ENCODE peak calls at places on chromosomes 4 and X, in five cellular contexts. C is ascending aorta, J is A673, L is cardiac muscle cell, D is ovary. V is an unnamed sample.

GRCh38 chrX:51891821-51892551 is 1.4 kb upstream of the MAGED1 start:
- DNase-seq in L (no peak), D (no peak), C (no peak), J (peak; percentile 64), V (peak; percentile 7)

GRCh38 chr4:69095301-69095731 is 958 bp upstream of the UGT2B7 start:
- DNase-seq in D (no peak), J (peak; percentile 29), C (no peak), L (no peak), V (no peak)

GRCh38 chrX:118156953-118157608 is 40.5 kb upstream of the KLHL13 start:
- DNase-seq in C (no peak), L (peak; percentile 37), J (no peak), D (no peak), V (no peak)

GRCh38 chr4:155392486-155393184 is 15.9 kb upstream of the MAP9 start:
- DNase-seq in L (no peak), C (no peak), J (peak; percentile 68), D (no peak), V (peak; percentile 3)

GRCh38 chr4:15253346-15253745 is 174.5 kb upstream of the C1QTNF7 start:
- DNase-seq in C (no peak), D (no peak), L (no peak), J (no peak), V (no peak)

GRCh38 chr4:82050806-82051205 is 323.0 kb downstream of the HNRNPD start:
- DNase-seq in C (no peak), D (no peak), J (no peak), L (no peak), V (no peak)

GRCh38 chr4:115187136-115187535 is 73.7 kb upstream of the NDST4 start:
- DNase-seq in C (no peak), D (no peak), J (no peak), L (no peak), V (no peak)

GRCh38 chr4:165684177-165684870 is 188.7 kb upstream of the TLL1 start:
- DNase-seq in D (no peak), L (no peak), C (no peak), J (no peak), V (peak; percentile 54)

GRCh38 chr4:108425988-108426387 is 194.4 kb upstream of the RPL34 start:
- DNase-seq in D (no peak), C (no peak), L (no peak), J (no peak), V (no peak)

GRCh38 chr4:146192060-146192459 is 16.5 kb downstream of the LSM6 start:
- DNase-seq in D (no peak), J (peak; percentile 4), L (no peak), C (no peak), V (no peak)

GRCh38 chrX:17689971-17690409 is 47.3 kb upstream of the SCML1 start:
- DNase-seq in J (peak; percentile 71), D (peak; percentile 23), L (peak; percentile 82), C (no peak), V (peak; percentile 60)

GRCh38 chr4:186820371-186820990 is 96.8 kb upstream of the FAT1 start:
- DNase-seq in J (peak; percentile 98), D (no peak), L (peak; percentile 49), C (no peak), V (peak; percentile 82)

GRCh38 chr4:39285853-39286252 is 80.3 kb downstream of the RFC1 start:
- DNase-seq in J (no peak), L (no peak), C (no peak), D (no peak), V (no peak)

GRCh38 chrX:67583171-67583570 is 39.4 kb downstream of the AR start:
- DNase-seq in C (no peak), L (no peak), D (no peak), J (no peak), V (no peak)

GRCh38 chr4:158805628-158806471 is 37.0 kb downstream of the FNIP2 start:
- DNase-seq in L (peak; percentile 86), D (no peak), C (no peak), J (no peak), V (no peak)

GRCh38 chr4:24093446-24093845 is 203.6 kb upstream of the PPARGC1A start:
- DNase-seq in D (no peak), J (no peak), L (no peak), C (no peak), V (no peak)

GRCh38 chrX:6707497-6707896 is 172.6 kb upstream of the VCX3A start:
- DNase-seq in D (no peak), J (no peak), C (no peak), L (no peak), V (no peak)

GRCh38 chrX:39815621-39816020 is 282.1 kb downstream of the BCOR start:
- DNase-seq in J (peak; percentile 56), L (no peak), D (no peak), C (no peak), V (peak; percentile 52)

GRCh38 chrX:8273451-8273894 is 102.4 kb upstream of the VCX2 start:
- DNase-seq in D (no peak), C (no peak), L (no peak), J (no peak), V (no peak)

GRCh38 chrX:78754917-78755316 is 7.4 kb downstream of the LPAR4 start:
- DNase-seq in C (no peak), D (no peak), J (no peak), L (no peak), V (no peak)

GRCh38 chr4:163331629-163332360 is 601 bp downstream of the NPY1R start:
- DNase-seq in J (peak; percentile 50), D (peak; percentile 16), L (peak; percentile 57), C (no peak), V (no peak)
- H3K4me3 ChIP-seq in J (peak overlapping the region; percentile 75), D (peak overlapping the region; percentile 47), L (peak overlapping the region; percentile 71), C (peak overlapping the region; percentile 74), V (no peak overlapping the region)

GRCh38 chrX:112056886-112057285 is 25.7 kb downstream of the TRPC5 start:
- DNase-seq in C (no peak), L (no peak), D (no peak), J (no peak), V (no peak)

GRCh38 chrX:112048707-112049106 is 33.9 kb downstream of the TRPC5 start:
- DNase-seq in J (no peak), L (no peak), D (no peak), C (no peak), V (peak; percentile 8)

GRCh38 chrX:112058255-112058654 is 24.3 kb downstream of the TRPC5 start:
- DNase-seq in L (peak; percentile 2), J (no peak), C (no peak), D (no peak), V (peak; percentile 22)

GRCh38 chrX:112051546-112051945 is 31.0 kb downstream of the TRPC5 start:
- DNase-seq in C (no peak), J (no peak), L (no peak), D (no peak), V (no peak)

DNA sequence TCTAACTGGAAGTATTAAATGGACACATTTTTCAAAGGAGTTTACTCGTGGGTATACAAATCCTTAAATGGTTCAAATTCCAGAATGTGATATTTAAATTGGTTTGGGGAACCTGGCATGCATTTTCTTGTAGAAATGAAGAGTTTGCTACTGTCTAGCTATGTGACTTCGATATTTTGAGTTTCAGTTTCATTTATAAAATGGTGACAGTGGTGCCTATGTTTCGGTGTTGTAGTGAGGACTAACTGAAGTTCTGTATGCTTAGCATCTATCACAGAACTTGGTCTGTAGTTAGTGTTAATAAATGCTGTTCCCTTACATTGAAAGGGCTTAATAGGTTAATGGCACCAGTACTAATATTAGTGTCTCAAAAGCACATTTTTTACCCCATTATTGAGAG is 29.4 kb downstream of the TRPC5 start:
- DNase-seq in D (no peak), J (no peak), C (no peak), L (no peak), V (no peak)
- H3K4me3 ChIP-seq in D (no peak overlapping the region), J (no peak overlapping the region), C (no peak overlapping the region), L (no peak overlapping the region), V (no peak overlapping the region)

GRCh38 chr4:125390126-125390525 is 75.4 kb downstream of the FAT4 start:
- DNase-seq in D (no peak), C (no peak), L (no peak), J (no peak), V (peak; percentile 36)
- H3K4me3 ChIP-seq in D (no peak overlapping the region), C (no peak overlapping the region), L (no peak overlapping the region), J (no peak overlapping the region), V (peak overlapping the region; percentile 8)

DNA sequence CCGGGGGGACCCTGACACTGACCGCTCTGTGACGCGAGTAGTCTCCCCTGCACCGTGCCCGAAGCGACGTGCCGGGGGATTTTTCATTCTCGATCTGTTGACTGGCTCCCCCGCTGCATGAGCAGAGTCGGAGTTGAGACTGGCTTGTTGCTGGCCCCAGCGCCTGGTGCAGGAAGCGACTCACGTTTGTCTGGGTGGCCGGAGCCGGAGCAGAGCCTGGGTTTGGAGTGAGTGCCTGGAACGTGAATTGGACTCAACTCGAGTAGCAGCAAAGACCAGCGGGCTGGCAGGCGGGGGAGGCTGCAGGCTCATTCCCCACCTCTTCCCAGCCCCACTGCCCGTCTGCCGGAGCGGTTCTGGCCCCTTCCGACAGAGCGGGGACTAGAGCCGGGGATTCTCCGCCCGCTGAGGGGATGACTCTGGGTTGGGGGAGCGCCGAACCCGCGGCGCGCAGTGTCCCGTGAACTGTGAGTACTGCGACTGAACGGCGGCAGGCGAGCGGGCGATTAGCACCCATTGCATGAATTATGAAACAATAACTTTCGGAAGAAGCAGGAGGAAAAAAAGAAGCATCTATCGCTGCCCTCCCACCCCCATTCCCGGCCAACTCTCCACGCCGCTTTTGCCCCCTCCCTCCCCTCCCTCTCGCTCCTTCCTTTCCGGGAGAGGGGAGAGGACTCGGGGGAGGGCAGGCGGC is 635 bp downstream of the PCDH7 start:
- DNase-seq in J (peak; percentile 68), D (peak; percentile 24), C (no peak), L (peak; percentile 74), V (peak; percentile 80)
- H3K4me3 ChIP-seq in J (peak overlapping the region; percentile 93), D (peak overlapping the region; percentile 57), C (peak overlapping the region; percentile 57), L (peak overlapping the region; percentile 92), V (peak overlapping the region; percentile 82)

DNA sequence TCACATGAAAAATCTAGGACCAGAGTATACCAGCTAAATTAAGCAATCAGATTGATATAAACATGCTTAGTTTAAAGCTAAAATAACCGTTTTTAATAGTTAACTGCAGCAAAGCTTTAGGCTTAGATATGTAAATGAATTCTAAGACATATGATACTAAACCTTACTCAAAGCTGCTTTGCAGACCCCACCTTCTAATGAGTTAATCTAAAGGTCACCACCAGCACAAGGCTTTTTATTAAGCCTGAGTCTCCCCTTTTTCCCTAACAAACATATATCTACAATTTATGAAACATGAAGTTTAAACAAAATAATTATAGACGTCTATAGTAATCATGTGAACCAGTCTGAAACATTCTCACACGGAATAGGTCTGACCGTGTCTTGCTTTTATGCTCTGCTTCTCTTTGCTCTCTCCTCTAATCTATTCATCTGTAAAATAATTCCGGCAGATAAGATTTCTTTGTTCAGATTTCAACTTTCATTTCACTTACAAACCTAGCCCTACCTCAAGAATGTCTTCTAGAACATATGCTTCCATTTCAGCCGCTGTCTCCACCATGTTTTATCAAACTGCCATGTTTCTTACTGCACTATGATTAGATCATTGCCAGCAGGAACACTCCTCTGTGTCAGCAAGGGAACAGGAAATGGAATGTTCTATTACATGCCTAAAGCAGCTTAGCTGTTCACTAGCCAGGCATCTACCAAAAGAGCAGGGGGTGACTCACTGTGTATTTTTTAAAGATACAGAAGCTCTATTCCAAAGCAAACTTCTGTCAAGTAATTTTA is 35.9 kb downstream of the ANKRD17 start:
- DNase-seq in D (peak; percentile 32), J (peak; percentile 86), C (peak; percentile 33), L (peak; percentile 82), V (peak; percentile 81)
- H3K4me3 ChIP-seq in D (peak overlapping the region; percentile 41), J (peak overlapping the region; percentile 52), C (peak overlapping the region; percentile 50), L (peak overlapping the region; percentile 32), V (peak overlapping the region; percentile 65)

GRCh38 chr4:176526704-176527103 is 206.9 kb downstream of the SPCS3 start:
- DNase-seq in D (no peak), J (no peak), C (no peak), L (no peak), V (no peak)
- H3K4me3 ChIP-seq in D (no peak overlapping the region), J (no peak overlapping the region), C (no peak overlapping the region), L (no peak overlapping the region), V (no peak overlapping the region)

GRCh38 chr4:127586922-127587571 is 45.7 kb upstream of the INTU start:
- DNase-seq in D (no peak), L (peak; percentile 65), J (peak; percentile 56), C (no peak), V (peak; percentile 59)
- H3K4me3 ChIP-seq in D (no peak overlapping the region), L (no peak overlapping the region), J (no peak overlapping the region), C (no peak overlapping the region), V (no peak overlapping the region)